ENCODE peak calls at places on chromosomes 3 and 15, in eight cellular contexts. V is uterus, C is HCT116, D is pancreas, A is aorta, Y is Caco-2, Z is OCI-LY7, W is lung. O is an unnamed sample.

GRCh38 chr3:133934996-133935842 is 39.5 kb upstream of the RAB6B start:
- DNase-seq in V (no peak), C (no peak), D (no peak), A (no peak), Y (no peak), Z (no peak), W (no peak), O (no peak)

GRCh38 chr3:141049681-141050080 is 1.5 kb upstream of the SPSB4 start:
- DNase-seq in V (no peak), C (no peak), D (no peak), A (no peak), Y (no peak), Z (no peak), W (peak; percentile 7), O (no peak)

GRCh38 chr3:65638301-65638700 is 400.4 kb downstream of the MAGI1 start:
- DNase-seq in V (no peak), C (no peak), D (no peak), A (no peak), Y (no peak), Z (no peak), W (no peak), O (peak; percentile 7)

GRCh38 chr3:152151216-152151874 is 117.4 kb upstream of the MBNL1 start:
- DNase-seq in V (no peak), C (no peak), D (no peak), A (no peak), Y (no peak), Z (no peak), W (no peak), O (no peak)

GRCh38 chr15:62711691-62712454 is 330.7 kb upstream of the TPM1 start:
- DNase-seq in V (no peak), C (no peak), D (no peak), A (no peak), Y (no peak), Z (no peak), W (no peak), O (no peak)

GRCh38 chr3:74091204-74091603 is 466.5 kb upstream of the PDZRN3 start:
- DNase-seq in V (no peak), C (no peak), D (no peak), A (no peak), Y (no peak), Z (no peak), W (no peak), O (no peak)

GRCh38 chr15:101803676-101804075 is 367 bp downstream of the OR4F6 start:
- DNase-seq in V (no peak), C (no peak), D (no peak), A (no peak), Y (no peak), Z (no peak), W (no peak), O (no peak)

GRCh38 chr3:3191675-3192480 is 12.4 kb upstream of the CRBN start:
- DNase-seq in V (no peak), C (no peak), D (no peak), A (no peak), Y (no peak), Z (no peak), W (no peak), O (peak; percentile 52)

GRCh38 chr3:141493152-141493551 is 6.3 kb downstream of the RASA2 start:
- DNase-seq in V (no peak), C (no peak), D (no peak), A (no peak), Y (no peak), Z (no peak), W (no peak), O (no peak)

GRCh38 chr3:170802164-170803151 is 67.5 kb downstream of the RPL22L1 start:
- DNase-seq in V (peak; percentile 38), C (no peak), D (no peak), A (no peak), Y (no peak), Z (no peak), W (no peak), O (no peak)

GRCh38 chr3:15899438-15899837 is 101.7 kb upstream of the ANKRD28 start:
- DNase-seq in V (no peak), C (peak; percentile 40), D (no peak), A (no peak), Y (no peak), Z (peak; percentile 9), W (no peak), O (no peak)

GRCh38 chr15:85479071-85479647 is 98.8 kb downstream of the AKAP13 start:
- DNase-seq in V (no peak), C (no peak), D (no peak), A (no peak), Y (no peak), Z (no peak), W (no peak), O (no peak)

GRCh38 chr15:85485956-85486567 is 105.7 kb downstream of the AKAP13 start:
- DNase-seq in V (peak; percentile 72), C (peak; percentile 50), D (peak; percentile 64), A (no peak), Y (peak; percentile 56), Z (peak; percentile 81), W (peak; percentile 69), O (peak; percentile 81)

GRCh38 chr15:85477730-85478129 is 97.3 kb downstream of the AKAP13 start:
- DNase-seq in V (no peak), C (no peak), D (no peak), A (no peak), Y (no peak), Z (no peak), W (no peak), O (no peak)

GRCh38 chr15:85480923-85481322 is 100.5 kb downstream of the AKAP13 start:
- DNase-seq in V (no peak), C (no peak), D (no peak), A (no peak), Y (no peak), Z (no peak), W (no peak), O (no peak)

DNA sequence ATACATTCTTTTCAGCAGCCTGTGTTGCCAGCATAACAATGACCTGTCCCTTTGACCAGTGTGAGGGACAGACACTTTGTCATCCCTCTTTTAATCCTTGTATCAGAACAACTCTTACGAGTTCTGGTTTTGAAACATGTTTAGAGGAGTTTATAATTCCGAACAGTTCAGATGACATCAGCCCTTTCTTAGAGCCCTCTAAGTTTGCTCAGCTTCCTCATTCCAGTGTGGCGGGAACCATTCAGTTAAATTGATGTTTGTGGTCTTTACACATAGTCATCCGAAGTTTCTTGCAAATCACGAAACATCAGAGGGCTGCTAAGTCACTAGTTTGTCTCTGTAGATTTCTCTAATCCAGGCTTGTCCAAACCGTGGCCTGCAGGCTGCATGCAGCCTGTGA is 102.5 kb downstream of the AKAP13 start:
- DNase-seq in V (peak; percentile 39), C (no peak), D (no peak), A (no peak), Y (no peak), Z (no peak), W (no peak), O (no peak)
- H3K4me1 ChIP-seq in V (no peaks in the 10 kb centered on the region), C (peaks cover 1% of the 10 kb centered on the region), D (no peaks in the 10 kb centered on the region), A (peaks cover 3% of the 10 kb centered on the region), Y (peaks cover 7% of the 10 kb centered on the region), Z (peaks cover 81% of the 10 kb centered on the region), W (peaks cover 6% of the 10 kb centered on the region), O (no peaks in the 10 kb centered on the region)

DNA sequence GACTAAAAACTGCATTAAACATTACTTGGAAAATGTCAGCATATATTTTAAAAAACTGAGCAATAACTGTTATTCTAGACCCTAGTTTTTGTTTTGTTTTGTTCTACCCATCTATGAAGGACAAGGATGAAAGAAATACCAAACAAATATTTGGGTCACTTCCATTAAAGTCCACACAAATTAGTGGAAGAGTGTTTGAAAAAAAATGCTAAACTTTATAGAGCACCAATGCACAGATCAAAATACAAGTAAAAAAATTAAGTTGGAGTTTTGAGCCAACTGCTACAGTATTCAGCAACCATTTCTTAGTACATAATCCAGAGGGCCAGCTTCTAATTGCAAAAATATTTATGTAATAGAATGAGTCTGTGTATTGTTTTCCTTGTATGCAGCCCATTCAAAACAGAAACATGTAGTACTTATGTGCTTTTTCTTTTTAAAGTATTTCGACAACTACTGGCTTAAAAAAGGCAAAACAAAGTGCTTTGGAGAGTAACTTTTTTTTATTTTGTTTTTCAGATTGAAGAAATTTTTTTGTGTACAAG is 121.1 kb downstream of the CBLB start:
- DNase-seq in V (no peak), C (no peak), D (no peak), A (no peak), Y (no peak), Z (no peak), W (no peak), O (no peak)
- H3K4me1 ChIP-seq in V (no peaks in the 10 kb centered on the region), C (no peaks in the 10 kb centered on the region), D (peaks cover 3% of the 10 kb centered on the region), A (no peaks in the 10 kb centered on the region), Y (peaks cover 14% of the 10 kb centered on the region), Z (peaks cover 14% of the 10 kb centered on the region), W (no peaks in the 10 kb centered on the region), O (no peaks in the 10 kb centered on the region)

GRCh38 chr3:194099215-194099614 is 36.7 kb upstream of the HES1 start:
- DNase-seq in V (no peak), C (no peak), D (no peak), A (no peak), Y (no peak), Z (no peak), W (no peak), O (no peak)
- H3K4me1 ChIP-seq in V (no peaks in the 10 kb centered on the region), C (no peaks in the 10 kb centered on the region), D (peaks cover 40% of the 10 kb centered on the region), A (peaks cover 4% of the 10 kb centered on the region), Y (peaks cover 63% of the 10 kb centered on the region), Z (peaks cover 76% of the 10 kb centered on the region), W (peaks cover 13% of the 10 kb centered on the region), O (peaks cover 8% of the 10 kb centered on the region)

GRCh38 chr3:49906004-49906860 is 2.6 kb upstream of the MST1R start:
- DNase-seq in V (no peak), C (peak; percentile 55), D (peak; percentile 52), A (peak; percentile 69), Y (peak; percentile 63), Z (peak; percentile 57), W (peak; percentile 59), O (peak; percentile 93)
- H3K4me1 ChIP-seq in V (no peaks in the 10 kb centered on the region), C (peaks cover 40% of the 10 kb centered on the region), D (peaks cover 7% of the 10 kb centered on the region), A (no peaks in the 10 kb centered on the region), Y (peaks cover 46% of the 10 kb centered on the region), Z (peaks cover 12% of the 10 kb centered on the region), W (peaks cover 27% of the 10 kb centered on the region), O (peaks cover 4% of the 10 kb centered on the region)

GRCh38 chr3:116070102-116070501 is 375.2 kb downstream of the LSAMP start:
- DNase-seq in V (no peak), C (no peak), D (no peak), A (no peak), Y (no peak), Z (no peak), W (no peak), O (no peak)
- H3K4me1 ChIP-seq in V (no peaks in the 10 kb centered on the region), C (no peaks in the 10 kb centered on the region), D (no peaks in the 10 kb centered on the region), A (no peaks in the 10 kb centered on the region), Y (no peaks in the 10 kb centered on the region), Z (no peaks in the 10 kb centered on the region), W (no peaks in the 10 kb centered on the region), O (no peaks in the 10 kb centered on the region)

GRCh38 chr15:48324949-48325348 is 6.3 kb upstream of the DUT start:
- DNase-seq in V (no peak), C (no peak), D (no peak), A (no peak), Y (no peak), Z (no peak), W (no peak), O (no peak)
- H3K4me1 ChIP-seq in V (peaks cover 2% of the 10 kb centered on the region), C (peaks cover 4% of the 10 kb centered on the region), D (peaks cover 10% of the 10 kb centered on the region), A (no peaks in the 10 kb centered on the region), Y (peaks cover 3% of the 10 kb centered on the region), Z (peaks cover 35% of the 10 kb centered on the region), W (no peaks in the 10 kb centered on the region), O (no peaks in the 10 kb centered on the region)

DNA sequence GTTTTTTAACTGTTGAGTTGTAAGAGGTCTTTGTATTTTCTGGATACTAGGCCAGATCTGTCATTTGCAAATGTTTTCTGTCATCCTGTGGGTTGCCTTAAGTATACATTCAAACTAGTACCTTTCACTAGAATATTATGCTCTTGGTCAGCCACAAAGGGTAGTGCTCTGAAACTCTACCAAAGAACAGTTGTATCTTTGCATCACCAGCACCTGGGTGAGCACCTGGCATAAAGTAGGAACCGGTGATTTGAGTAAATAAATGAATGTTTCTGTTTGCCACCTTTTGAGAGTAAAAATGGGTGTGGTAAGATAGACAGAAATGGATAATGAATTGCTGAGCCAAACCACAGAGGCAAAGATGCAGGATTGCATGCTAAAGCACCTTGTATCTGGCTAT is 98.7 kb downstream of the SLCO3A1 start:
- DNase-seq in V (no peak), C (no peak), D (no peak), A (no peak), Y (no peak), Z (peak; percentile 16), W (no peak), O (no peak)
- H3K4me1 ChIP-seq in V (no peaks in the 10 kb centered on the region), C (no peaks in the 10 kb centered on the region), D (no peaks in the 10 kb centered on the region), A (no peaks in the 10 kb centered on the region), Y (no peaks in the 10 kb centered on the region), Z (peaks cover 19% of the 10 kb centered on the region), W (peaks cover 38% of the 10 kb centered on the region), O (peaks cover 2% of the 10 kb centered on the region)

O was measured in small intestine.